ENCODE peak calls at places on chromosomes 12 and 14, in eight cellular contexts. One of them, this sample, is unnamed.

GRCh38 chr14:104103061-104104005 is 17.8 kb downstream of the ASPG start:
- DNase-seq in CD8-positive, alpha-beta memory T cell: peak; percentile 42
- DNase-seq in K562: no peak
- DNase-seq in mucosa of descending colon: no peak
- DNase-seq in SK-N-SH: no peak
- DNase-seq in transverse colon: peak; percentile 7
- DNase-seq in neuronal stem cell: no peak
- DNase-seq in upper lobe of right lung: peak; percentile 68
- DNase-seq in this sample: no peak

GRCh38 chr12:22467190-22467589 is 77.2 kb downstream of the C2CD5 start:
- DNase-seq in K562: no peak
- DNase-seq in mucosa of descending colon: no peak
- DNase-seq in SK-N-SH: no peak
- DNase-seq in upper lobe of right lung: no peak
- DNase-seq in neuronal stem cell: no peak
- DNase-seq in transverse colon: no peak
- DNase-seq in CD8-positive, alpha-beta memory T cell: no peak
- DNase-seq in this sample: no peak

GRCh38 chr12:64457466-64457865 is 5.5 kb downstream of the TBK1 start:
- DNase-seq in CD8-positive, alpha-beta memory T cell: no peak
- DNase-seq in K562: no peak
- DNase-seq in mucosa of descending colon: no peak
- DNase-seq in SK-N-SH: no peak
- DNase-seq in neuronal stem cell: no peak
- DNase-seq in upper lobe of right lung: no peak
- DNase-seq in transverse colon: no peak
- DNase-seq in this sample: no peak

GRCh38 chr12:49875115-49875720 is 28.5 kb downstream of the FAIM2 start:
- DNase-seq in mucosa of descending colon: no peak
- DNase-seq in CD8-positive, alpha-beta memory T cell: no peak
- DNase-seq in upper lobe of right lung: peak; percentile 48
- DNase-seq in transverse colon: no peak
- DNase-seq in K562: no peak
- DNase-seq in SK-N-SH: no peak
- DNase-seq in neuronal stem cell: no peak
- DNase-seq in this sample: no peak

GRCh38 chr12:6199531-6200265 is 502 bp upstream of the CD9 start:
- DNase-seq in K562: no peak
- DNase-seq in transverse colon: peak; percentile 76
- DNase-seq in neuronal stem cell: no peak
- DNase-seq in upper lobe of right lung: peak; percentile 93
- DNase-seq in mucosa of descending colon: peak; percentile 79
- DNase-seq in SK-N-SH: no peak
- DNase-seq in CD8-positive, alpha-beta memory T cell: no peak
- DNase-seq in this sample: peak; percentile 77

GRCh38 chr12:91133871-91134270 is 22.6 kb upstream of the LUM start:
- DNase-seq in SK-N-SH: no peak
- DNase-seq in mucosa of descending colon: no peak
- DNase-seq in neuronal stem cell: no peak
- DNase-seq in transverse colon: no peak
- DNase-seq in upper lobe of right lung: no peak
- DNase-seq in K562: no peak
- DNase-seq in CD8-positive, alpha-beta memory T cell: no peak
- DNase-seq in this sample: no peak

GRCh38 chr14:102540310-102541028 is 30.9 kb upstream of the ANKRD9 start:
- DNase-seq in K562: no peak
- DNase-seq in transverse colon: no peak
- DNase-seq in upper lobe of right lung: no peak
- DNase-seq in neuronal stem cell: no peak
- DNase-seq in mucosa of descending colon: no peak
- DNase-seq in CD8-positive, alpha-beta memory T cell: no peak
- DNase-seq in SK-N-SH: peak; percentile 50
- DNase-seq in this sample: no peak

GRCh38 chr14:75279153-75279738 is 618 bp downstream of the FOS start:
- DNase-seq in neuronal stem cell: no peak
- DNase-seq in upper lobe of right lung: peak; percentile 82
- DNase-seq in CD8-positive, alpha-beta memory T cell: peak; percentile 80
- DNase-seq in mucosa of descending colon: peak; percentile 76
- DNase-seq in SK-N-SH: peak; percentile 53
- DNase-seq in transverse colon: peak; percentile 77
- DNase-seq in K562: peak; percentile 37
- DNase-seq in this sample: peak; percentile 75

GRCh38 chr14:64970776-64971451 is 1.2 kb downstream of the RAB15 start:
- DNase-seq in mucosa of descending colon: no peak
- DNase-seq in K562: no peak
- DNase-seq in transverse colon: peak; percentile 24
- DNase-seq in CD8-positive, alpha-beta memory T cell: peak; percentile 32
- DNase-seq in neuronal stem cell: no peak
- DNase-seq in SK-N-SH: no peak
- DNase-seq in upper lobe of right lung: peak; percentile 58
- DNase-seq in this sample: no peak

GRCh38 chr14:101726295-101726953 is 35.1 kb upstream of the PPP2R5C start:
- DNase-seq in upper lobe of right lung: no peak
- DNase-seq in neuronal stem cell: no peak
- DNase-seq in SK-N-SH: no peak
- DNase-seq in transverse colon: no peak
- DNase-seq in CD8-positive, alpha-beta memory T cell: no peak
- DNase-seq in mucosa of descending colon: no peak
- DNase-seq in K562: no peak
- DNase-seq in this sample: no peak

DNA sequence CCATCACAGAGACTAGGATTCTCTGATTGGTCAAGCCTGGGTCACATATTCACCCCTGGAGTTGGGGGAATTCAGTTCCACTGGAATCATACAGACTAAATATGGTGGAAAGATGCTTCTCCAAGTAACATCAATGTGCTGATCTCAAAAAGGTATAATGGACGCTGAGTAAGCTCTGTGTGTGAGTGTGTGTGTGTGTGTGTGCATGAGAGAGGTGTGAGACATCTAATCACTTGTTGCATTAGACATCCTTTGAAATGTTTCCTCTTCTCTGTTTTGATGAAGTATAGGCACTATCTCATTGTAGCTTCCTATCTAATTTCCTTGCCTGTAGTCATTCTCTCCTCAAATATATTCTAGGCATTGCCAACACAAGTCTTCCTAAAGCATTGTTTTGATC is 5.0 kb upstream of the RAB3IP start:
- DNase-seq in upper lobe of right lung: no peak
- DNase-seq in transverse colon: no peak
- DNase-seq in neuronal stem cell: no peak
- DNase-seq in mucosa of descending colon: no peak
- DNase-seq in K562: no peak
- DNase-seq in SK-N-SH: no peak
- DNase-seq in CD8-positive, alpha-beta memory T cell: no peak
- DNase-seq in this sample: no peak
- H3K4me3 ChIP-seq in upper lobe of right lung: no peak overlapping the region
- H3K4me3 ChIP-seq in transverse colon: no peak overlapping the region
- H3K4me3 ChIP-seq in neuronal stem cell: no peak overlapping the region
- H3K4me3 ChIP-seq in mucosa of descending colon: no peak overlapping the region
- H3K4me3 ChIP-seq in K562: no peak overlapping the region
- H3K4me3 ChIP-seq in SK-N-SH: no peak overlapping the region
- H3K4me3 ChIP-seq in CD8-positive, alpha-beta memory T cell: no peak overlapping the region
- H3K4me3 ChIP-seq in this sample: no peak overlapping the region

GRCh38 chr12:30779578-30779977 is 24.8 kb upstream of the CAPRIN2 start:
- DNase-seq in transverse colon: no peak
- DNase-seq in K562: no peak
- DNase-seq in mucosa of descending colon: no peak
- DNase-seq in CD8-positive, alpha-beta memory T cell: no peak
- DNase-seq in upper lobe of right lung: no peak
- DNase-seq in SK-N-SH: no peak
- DNase-seq in neuronal stem cell: no peak
- DNase-seq in this sample: no peak

GRCh38 chr12:30784508-30784907 is 29.8 kb upstream of the CAPRIN2 start:
- DNase-seq in SK-N-SH: no peak
- DNase-seq in transverse colon: no peak
- DNase-seq in mucosa of descending colon: no peak
- DNase-seq in K562: no peak
- DNase-seq in neuronal stem cell: no peak
- DNase-seq in upper lobe of right lung: no peak
- DNase-seq in CD8-positive, alpha-beta memory T cell: no peak
- DNase-seq in this sample: no peak

GRCh38 chr12:30785630-30786029 is 30.9 kb upstream of the CAPRIN2 start:
- DNase-seq in upper lobe of right lung: no peak
- DNase-seq in SK-N-SH: no peak
- DNase-seq in mucosa of descending colon: no peak
- DNase-seq in K562: no peak
- DNase-seq in CD8-positive, alpha-beta memory T cell: no peak
- DNase-seq in transverse colon: no peak
- DNase-seq in neuronal stem cell: no peak
- DNase-seq in this sample: no peak

GRCh38 chr12:30782316-30783173 is 27.8 kb upstream of the CAPRIN2 start:
- DNase-seq in neuronal stem cell: no peak
- DNase-seq in SK-N-SH: no peak
- DNase-seq in CD8-positive, alpha-beta memory T cell: no peak
- DNase-seq in upper lobe of right lung: no peak
- DNase-seq in mucosa of descending colon: no peak
- DNase-seq in K562: no peak
- DNase-seq in transverse colon: no peak
- DNase-seq in this sample: no peak

GRCh38 chr12:30783946-30784345 is 29.2 kb upstream of the CAPRIN2 start:
- DNase-seq in K562: no peak
- DNase-seq in CD8-positive, alpha-beta memory T cell: no peak
- DNase-seq in transverse colon: no peak
- DNase-seq in neuronal stem cell: no peak
- DNase-seq in mucosa of descending colon: no peak
- DNase-seq in SK-N-SH: no peak
- DNase-seq in upper lobe of right lung: no peak
- DNase-seq in this sample: no peak
- H3K9me3 ChIP-seq in K562: peaks cover 18% of the 10 kb centered on the region
- H3K9me3 ChIP-seq in CD8-positive, alpha-beta memory T cell: no peaks in the 10 kb centered on the region
- H3K9me3 ChIP-seq in transverse colon: no peaks in the 10 kb centered on the region
- H3K9me3 ChIP-seq in neuronal stem cell: peaks cover 5% of the 10 kb centered on the region
- H3K9me3 ChIP-seq in mucosa of descending colon: no peaks in the 10 kb centered on the region
- H3K9me3 ChIP-seq in SK-N-SH: no peaks in the 10 kb centered on the region
- H3K9me3 ChIP-seq in upper lobe of right lung: no peaks in the 10 kb centered on the region
- H3K9me3 ChIP-seq in this sample: no peaks in the 10 kb centered on the region

GRCh38 chr12:78088391-78088832 is 257.7 kb downstream of the NAV3 start:
- DNase-seq in CD8-positive, alpha-beta memory T cell: no peak
- DNase-seq in transverse colon: no peak
- DNase-seq in K562: no peak
- DNase-seq in mucosa of descending colon: no peak
- DNase-seq in upper lobe of right lung: no peak
- DNase-seq in SK-N-SH: no peak
- DNase-seq in neuronal stem cell: no peak
- DNase-seq in this sample: no peak
- H3K4me3 ChIP-seq in CD8-positive, alpha-beta memory T cell: no peak overlapping the region
- H3K4me3 ChIP-seq in transverse colon: no peak overlapping the region
- H3K4me3 ChIP-seq in K562: no peak overlapping the region
- H3K4me3 ChIP-seq in mucosa of descending colon: no peak overlapping the region
- H3K4me3 ChIP-seq in upper lobe of right lung: peak overlapping the region; percentile 4
- H3K4me3 ChIP-seq in SK-N-SH: peak overlapping the region; percentile 49
- H3K4me3 ChIP-seq in neuronal stem cell: no peak overlapping the region
- H3K4me3 ChIP-seq in this sample: peak overlapping the region; percentile 22

GRCh38 chr14:106831322-106831720 is 1304.9 kb downstream of the TMEM121 start:
- DNase-seq in SK-N-SH: peak; percentile 28
- DNase-seq in neuronal stem cell: no peak
- DNase-seq in upper lobe of right lung: peak; percentile 71
- DNase-seq in CD8-positive, alpha-beta memory T cell: peak; percentile 56
- DNase-seq in transverse colon: peak; percentile 66
- DNase-seq in K562: no peak
- DNase-seq in mucosa of descending colon: peak; percentile 49
- DNase-seq in this sample: no peak
- H3K9me3 ChIP-seq in SK-N-SH: no peaks in the 10 kb centered on the region
- H3K9me3 ChIP-seq in neuronal stem cell: no peaks in the 10 kb centered on the region
- H3K9me3 ChIP-seq in upper lobe of right lung: no peaks in the 10 kb centered on the region
- H3K9me3 ChIP-seq in CD8-positive, alpha-beta memory T cell: no peaks in the 10 kb centered on the region
- H3K9me3 ChIP-seq in transverse colon: no peaks in the 10 kb centered on the region
- H3K9me3 ChIP-seq in K562: no peaks in the 10 kb centered on the region
- H3K9me3 ChIP-seq in mucosa of descending colon: no peaks in the 10 kb centered on the region
- H3K9me3 ChIP-seq in this sample: no peaks in the 10 kb centered on the region

DNA sequence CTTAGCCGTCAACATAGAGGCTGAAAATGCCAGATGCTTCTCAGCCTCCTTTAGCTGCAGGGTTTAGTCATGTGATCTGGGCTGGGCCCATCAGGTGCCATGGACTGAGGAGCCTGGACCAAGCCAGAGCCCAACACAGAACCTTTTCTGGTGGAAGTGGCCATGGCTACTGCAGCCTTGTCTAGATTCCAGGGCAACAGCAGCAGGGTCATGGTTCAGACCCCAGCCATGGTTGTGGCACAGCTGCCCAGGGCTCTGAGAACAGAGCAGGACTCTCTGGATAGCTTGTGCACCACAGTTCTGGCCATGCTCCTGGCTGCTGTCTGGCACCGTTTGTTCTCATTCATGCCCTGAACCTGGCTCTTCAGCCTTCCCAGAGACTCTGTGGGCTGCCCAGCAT is 47.0 kb upstream of the PTGR2 start:
- DNase-seq in upper lobe of right lung: no peak
- DNase-seq in SK-N-SH: no peak
- DNase-seq in neuronal stem cell: no peak
- DNase-seq in K562: no peak
- DNase-seq in CD8-positive, alpha-beta memory T cell: no peak
- DNase-seq in mucosa of descending colon: no peak
- DNase-seq in transverse colon: no peak
- DNase-seq in this sample: no peak
- H3K4me3 ChIP-seq in upper lobe of right lung: no peak overlapping the region
- H3K4me3 ChIP-seq in SK-N-SH: no peak overlapping the region
- H3K4me3 ChIP-seq in neuronal stem cell: no peak overlapping the region
- H3K4me3 ChIP-seq in K562: no peak overlapping the region
- H3K4me3 ChIP-seq in CD8-positive, alpha-beta memory T cell: no peak overlapping the region
- H3K4me3 ChIP-seq in mucosa of descending colon: no peak overlapping the region
- H3K4me3 ChIP-seq in transverse colon: no peak overlapping the region
- H3K4me3 ChIP-seq in this sample: no peak overlapping the region

DNA sequence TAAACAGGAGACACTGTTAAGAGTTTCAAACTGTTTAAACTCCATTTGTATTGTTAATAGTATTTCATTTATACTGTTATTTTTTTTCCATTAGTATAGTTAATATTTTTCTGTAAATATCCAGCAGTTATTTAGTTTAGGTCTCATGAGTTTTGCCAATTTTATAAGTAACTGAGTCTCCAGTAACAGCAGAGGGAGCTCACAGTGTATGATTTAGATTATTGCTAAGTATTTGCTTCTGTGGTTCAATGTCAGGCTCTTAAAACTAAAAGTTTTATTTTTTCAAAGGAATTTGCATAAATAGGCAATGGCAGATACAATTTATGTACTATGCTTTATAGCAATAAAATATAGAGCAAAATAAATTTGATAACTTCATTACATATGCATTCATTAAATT is 209.7 kb downstream of the ATXN7L3B start:
- DNase-seq in mucosa of descending colon: no peak
- DNase-seq in upper lobe of right lung: no peak
- DNase-seq in SK-N-SH: no peak
- DNase-seq in K562: no peak
- DNase-seq in neuronal stem cell: no peak
- DNase-seq in CD8-positive, alpha-beta memory T cell: no peak
- DNase-seq in transverse colon: no peak
- DNase-seq in this sample: no peak
- H3K9me3 ChIP-seq in mucosa of descending colon: no peaks in the 10 kb centered on the region
- H3K9me3 ChIP-seq in upper lobe of right lung: no peaks in the 10 kb centered on the region
- H3K9me3 ChIP-seq in SK-N-SH: no peaks in the 10 kb centered on the region
- H3K9me3 ChIP-seq in K562: no peaks in the 10 kb centered on the region
- H3K9me3 ChIP-seq in neuronal stem cell: no peaks in the 10 kb centered on the region
- H3K9me3 ChIP-seq in CD8-positive, alpha-beta memory T cell: no peaks in the 10 kb centered on the region
- H3K9me3 ChIP-seq in transverse colon: no peaks in the 10 kb centered on the region
- H3K9me3 ChIP-seq in this sample: no peaks in the 10 kb centered on the region